ENCODE peak calls at places on chromosomes 2 and 18, in nine cellular contexts. L is lower leg skin, N is K562, V is colonic mucosa, F is pancreas, B is left ventricle myocardium inferior, G is heart right ventricle, H is esophagus squamous epithelium, D is PC-9. I is an unnamed sample.

GRCh38 chr2:228652366-228652765 is 470.9 kb upstream of the SPHKAP start:
- DNase-seq in L (no peak), D (no peak), V (no peak), H (no peak), G (no peak), F (no peak), B (no peak), N (no peak), I (no peak)

GRCh38 chr2:25250331-25251031 is 82.1 kb upstream of the POMC start:
- DNase-seq in L (no peak), N (peak; percentile 42), D (no peak), V (no peak), H (no peak), B (no peak), F (no peak), G (no peak), I (peak; percentile 56)

GRCh38 chr2:204072443-204073324 is 136.1 kb downstream of the ICOS start:
- DNase-seq in L (no peak), B (no peak), H (no peak), V (peak; percentile 62), F (no peak), D (peak; percentile 2), G (no peak), N (peak; percentile 38), I (peak; percentile 6)

GRCh38 chr18:57772387-57772799 is 30.7 kb downstream of the ATP8B1 start:
- DNase-seq in L (no peak), N (no peak), H (no peak), F (peak; percentile 75), D (no peak), G (no peak), V (peak; percentile 82), B (no peak), I (no peak)

GRCh38 chr2:183162362-183162761 is 38.1 kb downstream of the NUP35 start:
- DNase-seq in F (no peak), D (no peak), H (no peak), B (no peak), V (no peak), N (no peak), L (no peak), G (no peak), I (peak; percentile 49)

GRCh38 chr18:14930076-14930475 is 182.1 kb downstream of the ANKRD30B start:
- DNase-seq in G (no peak), L (no peak), F (no peak), D (no peak), N (no peak), H (no peak), V (no peak), B (no peak), I (no peak)

GRCh38 chr2:9739508-9739907 is 103.8 kb upstream of the TAF1B start:
- DNase-seq in H (no peak), N (no peak), V (peak; percentile 70), G (peak; percentile 91), F (no peak), B (peak; percentile 88), L (peak; percentile 49), D (peak; percentile 39), I (peak; percentile 16)

GRCh38 chr2:37421686-37422085 is 77.3 kb downstream of the QPCT start:
- DNase-seq in V (no peak), H (no peak), L (no peak), G (no peak), N (no peak), B (no peak), D (no peak), F (no peak), I (no peak)

GRCh38 chr18:44747157-44747556 is 66.5 kb downstream of the SETBP1 start:
- DNase-seq in V (no peak), D (no peak), L (no peak), N (no peak), G (no peak), B (no peak), F (no peak), H (no peak), I (no peak)

GRCh38 chr2:176109226-176109954 is 2.3 kb downstream of the HOXD11 start:
- DNase-seq in F (no peak), D (no peak), L (no peak), G (no peak), B (no peak), N (no peak), V (no peak), H (no peak), I (no peak)

GRCh38 chr2:101807242-101807641 is 109.7 kb downstream of the MAP4K4 start:
- DNase-seq in V (no peak), F (no peak), N (no peak), H (no peak), G (no peak), L (no peak), B (no peak), D (no peak), I (no peak)

GRCh38 chr2:165018207-165018606 is 62.9 kb upstream of the SLC38A11 start:
- DNase-seq in F (no peak), B (no peak), G (no peak), D (no peak), N (no peak), L (no peak), V (no peak), H (no peak), I (no peak)
- H3K4me3 ChIP-seq in F (no peak overlapping the region), B (no peak overlapping the region), G (no peak overlapping the region), D (no peak overlapping the region), N (no peak overlapping the region), L (no peak overlapping the region), V (no peak overlapping the region), H (no peak overlapping the region), I (no peak overlapping the region)

DNA sequence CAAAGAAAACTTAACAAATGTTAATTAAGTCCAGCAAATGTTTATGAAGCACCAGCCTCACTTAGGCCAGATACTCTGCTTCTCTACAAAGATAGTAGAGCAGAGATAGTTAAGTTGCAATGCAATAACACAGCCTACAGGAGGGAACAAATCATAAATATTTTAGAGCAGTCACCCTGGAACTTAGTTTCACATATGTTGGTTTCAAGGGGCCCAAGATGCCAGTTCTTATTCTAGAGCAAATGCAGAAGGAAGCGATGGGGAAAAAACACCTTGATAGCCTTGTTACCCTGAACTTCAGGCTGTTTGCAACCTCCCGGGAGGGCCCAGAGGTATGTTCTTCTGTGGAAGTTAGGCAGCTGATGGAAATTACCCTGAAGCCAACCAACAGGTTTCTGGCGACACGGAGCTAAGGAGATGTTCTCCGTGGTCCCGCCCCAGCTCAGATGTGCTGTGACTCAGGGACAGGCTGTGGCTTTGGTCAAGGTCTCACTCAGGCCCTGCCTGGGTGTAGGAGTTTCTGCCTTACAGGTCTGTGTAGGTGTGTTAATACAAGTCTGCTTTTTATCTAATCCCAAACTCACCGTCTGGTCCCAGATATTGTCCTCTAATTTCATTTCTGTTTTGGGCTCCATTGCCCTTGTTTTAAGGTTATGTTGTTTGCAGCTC is 3.8 kb downstream of the CTIF start:
- DNase-seq in H (no peak), V (no peak), N (peak; percentile 37), B (no peak), L (no peak), F (no peak), D (peak; percentile 72), G (no peak), I (no peak)
- TF ChIP-seq CTCF in H (no peak), V (no peak), N (no peak), B (no peak), L (no peak), F (no peak), D (no peak), G (no peak), I (no peak)

GRCh38 chr2:42048318-42049251 is 764 bp downstream of the PKDCC start:
- DNase-seq in B (no peak), V (peak; percentile 52), N (no peak), F (no peak), L (no peak), D (peak; percentile 15), G (no peak), H (no peak), I (no peak)

GRCh38 chr2:42047488-42048317 is at the start of gene PKDCC:
- DNase-seq in G (peak; percentile 83), L (peak; percentile 51), H (no peak), B (peak; percentile 90), V (peak; percentile 83), F (peak; percentile 81), D (peak; percentile 81), N (peak; percentile 90), I (peak; percentile 86)

GRCh38 chr2:42050350-42051167 is 2.7 kb downstream of the PKDCC start:
- DNase-seq in D (no peak), F (no peak), B (no peak), G (no peak), N (no peak), H (no peak), L (no peak), V (peak; percentile 59), I (peak; percentile 42)

GRCh38 chr2:42051168-42052125 is 3.6 kb downstream of the PKDCC start:
- DNase-seq in G (no peak), H (no peak), L (no peak), V (peak; percentile 55), B (no peak), F (no peak), N (no peak), D (no peak), I (no peak)

DNA sequence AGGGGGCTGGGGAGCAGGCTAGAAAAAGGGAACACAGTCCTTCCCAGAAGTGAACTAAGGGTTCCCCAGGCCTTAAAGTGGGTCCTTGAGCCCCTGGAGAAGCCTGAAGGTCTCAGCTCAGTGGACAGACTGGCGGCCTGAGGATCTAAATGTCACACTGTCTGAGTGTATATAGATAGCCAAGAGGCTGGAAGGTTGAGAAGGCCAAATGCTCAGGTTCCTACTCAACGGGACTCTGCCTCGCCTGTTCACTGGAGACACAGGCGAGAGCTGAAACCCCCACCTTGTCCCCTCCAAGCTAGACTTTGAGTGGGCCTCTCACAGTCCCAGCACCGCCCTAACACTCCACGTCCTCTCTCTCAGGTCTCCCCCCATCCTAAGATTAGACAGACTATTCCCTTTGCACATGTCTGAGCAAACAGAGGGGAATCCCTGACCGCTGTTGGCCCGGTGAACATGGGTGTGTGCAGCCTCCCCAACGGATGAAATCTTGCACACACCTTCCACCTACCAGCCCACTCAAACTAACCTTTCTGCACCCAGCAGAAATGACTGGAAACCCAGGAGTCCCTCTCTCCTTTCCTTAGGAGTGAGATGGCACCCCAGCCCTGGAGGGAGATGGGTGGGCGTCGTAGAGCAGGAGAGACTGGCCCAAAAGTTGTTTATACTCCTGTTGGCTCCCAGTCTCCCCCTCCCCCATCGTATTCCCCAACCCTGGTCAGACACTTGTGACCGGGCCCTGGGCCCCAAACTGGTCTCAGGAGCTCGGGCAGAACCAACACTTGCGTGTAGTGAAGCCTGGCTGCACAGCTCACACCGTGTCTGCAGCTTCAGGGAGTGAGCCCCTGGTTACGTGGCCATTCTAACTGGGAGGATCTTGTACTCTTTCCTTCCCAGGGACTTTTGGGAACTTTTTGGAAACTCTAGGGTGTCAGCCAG is 1.9 kb downstream of the PKDCC start:
- DNase-seq in H (no peak), D (no peak), F (no peak), B (no peak), V (peak; percentile 68), G (no peak), N (no peak), L (no peak), I (no peak)
- H3K4me3 ChIP-seq in H (peak overlapping the region; percentile 66), D (peak overlapping the region; percentile 64), F (peak overlapping the region; percentile 39), B (peak overlapping the region; percentile 87), V (peak overlapping the region; percentile 49), G (peak overlapping the region; percentile 82), N (no peak overlapping the region), L (peak overlapping the region; percentile 45), I (peak overlapping the region; percentile 93)

DNA sequence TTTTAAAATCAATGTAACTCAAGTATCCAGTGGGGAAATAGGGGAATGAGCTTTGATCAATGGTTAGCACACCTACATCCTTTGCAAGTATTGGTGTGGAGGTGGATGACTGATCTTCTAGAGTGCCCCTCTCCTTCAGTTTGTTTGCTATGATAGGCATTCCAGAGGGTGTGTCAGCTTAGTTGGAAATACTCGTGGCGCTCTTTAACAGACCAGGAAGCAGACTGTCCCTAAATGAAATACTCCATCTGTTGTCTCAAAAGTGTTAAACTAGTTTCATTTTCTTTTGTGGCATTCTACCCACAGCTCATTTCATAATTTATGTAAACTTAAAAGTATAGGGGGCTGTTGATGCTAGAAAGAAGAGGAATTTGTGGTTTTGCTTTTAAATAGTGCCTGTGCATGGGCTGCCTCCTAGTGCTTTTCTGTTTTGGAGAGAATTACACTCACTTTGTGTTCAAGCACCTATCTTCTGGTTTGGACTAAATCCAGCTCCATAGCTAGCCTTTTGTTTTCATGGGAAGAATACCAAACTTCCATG is 66.2 kb downstream of the STAT1 start:
- DNase-seq in D (peak; percentile 35), V (no peak), H (no peak), L (no peak), G (no peak), B (no peak), N (no peak), F (no peak), I (peak; percentile 86)
- TF ChIP-seq CTCF in D (no peak), V (no peak), H (no peak), L (no peak), G (no peak), B (no peak), N (no peak), F (no peak), I (peak; percentile 36)